ENCODE peak calls at places on chromosomes 13 and 19, in nine cellular contexts. E, N, W, K, P, J, I, M and Y are unnamed samples.

GRCh38 chr13:26335158-26335557 is 81.2 kb downstream of the CDK8 start:
- DNase-seq in E (no peak), N (no peak), W (no peak), K (no peak), P (no peak), J (no peak), I (no peak), M (no peak), Y (no peak)

GRCh38 chr13:79710376-79710775 is 229.4 kb downstream of the NDFIP2 start:
- DNase-seq in E (peak; percentile 65), N (no peak), W (no peak), K (peak; percentile 37), P (peak; percentile 70), J (no peak), I (no peak), M (peak; percentile 54), Y (peak; percentile 86)

GRCh38 chr13:95195146-95195545 is 106.1 kb downstream of the ABCC4 start:
- DNase-seq in E (no peak), N (no peak), W (no peak), K (no peak), P (no peak), J (no peak), I (no peak), M (no peak), Y (no peak)

GRCh38 chr13:110359840-110360301 is 52.8 kb downstream of the COL4A2 start:
- DNase-seq in E (peak; percentile 89), N (no peak), W (no peak), K (no peak), P (peak; percentile 88), J (no peak), I (no peak), M (no peak), Y (no peak)

GRCh38 chr13:26971990-26972888 is 199.4 kb downstream of the USP12 start:
- DNase-seq in E (peak; percentile 8), N (no peak), W (no peak), K (no peak), P (peak; percentile 37), J (no peak), I (no peak), M (peak; percentile 55), Y (no peak)

GRCh38 chr19:37931941-37932655 is 25.1 kb downstream of the SIPA1L3 start:
- DNase-seq in E (peak; percentile 51), N (no peak), W (peak; percentile 96), K (peak; percentile 91), P (peak; percentile 67), J (no peak), I (peak; percentile 50), M (peak; percentile 96), Y (peak; percentile 58)

GRCh38 chr13:40581277-40581579 is 85.2 kb downstream of the FOXO1 start:
- DNase-seq in E (no peak), N (no peak), W (no peak), K (no peak), P (no peak), J (no peak), I (no peak), M (no peak), Y (no peak)

GRCh38 chr13:75633285-75633684 is 2.8 kb upstream of the LMO7 start:
- DNase-seq in E (peak; percentile 87), N (no peak), W (no peak), K (no peak), P (peak; percentile 80), J (no peak), I (no peak), M (no peak), Y (peak; percentile 98)

GRCh38 chr13:79614519-79614918 is 133.6 kb downstream of the NDFIP2 start:
- DNase-seq in E (no peak), N (no peak), W (no peak), K (no peak), P (no peak), J (no peak), I (no peak), M (peak; percentile 73), Y (no peak)

GRCh38 chr13:46473806-46474205 is 79.2 kb upstream of the LRCH1 start:
- DNase-seq in E (no peak), N (no peak), W (no peak), K (no peak), P (no peak), J (no peak), I (no peak), M (no peak), Y (no peak)

GRCh38 chr13:76339649-76340048 is 546.6 kb downstream of the KCTD12 start:
- DNase-seq in E (no peak), N (no peak), W (no peak), K (no peak), P (no peak), J (no peak), I (no peak), M (no peak), Y (no peak)

GRCh38 chr19:5498817-5499535 is 43.8 kb downstream of the ZNRF4 start:
- DNase-seq in E (no peak), N (no peak), W (no peak), K (no peak), P (no peak), J (no peak), I (no peak), M (no peak), Y (no peak)

GRCh38 chr13:42392706-42393572 is 121.0 kb downstream of the AKAP11 start:
- DNase-seq in E (no peak), N (no peak), W (no peak), K (no peak), P (peak; percentile 40), J (no peak), I (no peak), M (peak; percentile 7), Y (no peak)

GRCh38 chr19:20925481-20925880 is 2.4 kb downstream of the ZNF85 start:
- DNase-seq in E (no peak), N (no peak), W (no peak), K (no peak), P (no peak), J (no peak), I (no peak), M (no peak), Y (no peak)

GRCh38 chr19:7888145-7888825 is at the start of gene LRRC8E:
- DNase-seq in E (peak; percentile 62), N (peak; percentile 56), W (peak; percentile 94), K (no peak), P (peak; percentile 59), J (no peak), I (no peak), M (peak; percentile 80), Y (peak; percentile 54)

GRCh38 chr13:51518847-51519246 is 65.4 kb upstream of the WDFY2 start:
- DNase-seq in E (peak; percentile 75), N (no peak), W (no peak), K (no peak), P (no peak), J (no peak), I (no peak), M (peak; percentile 82), Y (peak; percentile 55)

GRCh38 chr13:107461751-107462150 is 753.6 kb downstream of the LIG4 start:
- DNase-seq in E (no peak), N (no peak), W (no peak), K (no peak), P (peak; percentile 77), J (no peak), I (no peak), M (no peak), Y (no peak)

GRCh38 chr19:16091546-16092475 is 15.5 kb downstream of the TPM4 start:
- DNase-seq in E (no peak), N (no peak), W (peak; percentile 31), K (no peak), P (no peak), J (no peak), I (no peak), M (no peak), Y (no peak)

GRCh38 chr13:89554801-89555200 is 1792.7 kb upstream of the MIR17HG start:
- DNase-seq in E (no peak), N (no peak), W (no peak), K (no peak), P (peak; percentile 12), J (no peak), I (no peak), M (peak; percentile 23), Y (no peak)
- TF ChIP-seq CTCF in E (no peak), N (no peak), W (no peak), K (no peak), P (no peak), J (no peak), I (no peak), M (no peak), Y (no peak)

DNA sequence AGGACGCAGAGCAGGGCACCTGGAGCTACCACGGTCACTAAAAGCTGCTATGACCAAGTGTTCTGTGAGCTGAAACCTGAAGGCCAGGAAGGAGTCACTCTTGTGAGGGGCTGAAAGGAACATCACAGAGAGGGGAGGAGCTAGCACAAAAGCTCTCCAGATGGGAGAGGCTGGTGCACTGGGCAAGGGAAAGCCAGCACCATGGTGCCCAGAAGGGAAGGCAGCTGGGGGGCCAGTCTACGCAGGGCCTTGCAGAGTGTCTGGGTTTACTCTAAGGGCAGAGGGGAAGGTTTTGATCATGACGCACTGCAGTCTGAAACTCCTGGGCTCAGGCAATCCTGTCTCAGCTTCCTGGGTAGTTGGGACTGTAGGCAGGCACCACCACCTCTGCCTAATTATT is 4.1 kb upstream of the ZNF580 start:
- DNase-seq in E (no peak), N (no peak), W (no peak), K (no peak), P (no peak), J (no peak), I (no peak), M (no peak), Y (no peak)
- H3K4me3 ChIP-seq in E (no peak overlapping the region), N (no peak overlapping the region), W (no peak overlapping the region), K (no peak overlapping the region), P (no peak overlapping the region), J (no peak overlapping the region), I (peak overlapping the region; percentile 100), M (no peak overlapping the region), Y (peak overlapping the region; percentile 100)

GRCh38 chr19:35306473-35307246 is 14.7 kb downstream of the MAG start:
- DNase-seq in E (no peak), N (no peak), W (peak; percentile 22), K (no peak), P (no peak), J (no peak), I (no peak), M (peak; percentile 18), Y (no peak)
- TF ChIP-seq CTCF in E (no peak), N (no peak), W (no peak), K (peak; percentile 47), P (peak; percentile 38), J (no peak), I (peak; percentile 28), M (no peak), Y (no peak)

GRCh38 chr19:11692127-11692790 is 46.5 kb downstream of the ZNF823 start:
- DNase-seq in E (no peak), N (no peak), W (no peak), K (peak; percentile 49), P (no peak), J (no peak), I (no peak), M (no peak), Y (no peak)
- H3K4me3 ChIP-seq in E (no peak overlapping the region), N (no peak overlapping the region), W (no peak overlapping the region), K (no peak overlapping the region), P (no peak overlapping the region), J (no peak overlapping the region), I (no peak overlapping the region), M (no peak overlapping the region), Y (no peak overlapping the region)